ENCODE peak calls at places on chromosome 1, in eight cellular contexts. V is CD4-positive, alpha-beta T cell; Y is A549; N is T-helper 17 cell; H is transverse colon; O is H9; L is tibial nerve; C is DND-41. S is an unnamed sample.

GRCh38 chr1:173304529-173305227 is 97.5 kb upstream of the TNFSF4 start:
- DNase-seq in V (no peak), Y (no peak), N (no peak), H (no peak), O (no peak), L (no peak), C (no peak), S (no peak)

GRCh38 chr1:161473363-161473762 is 31.9 kb upstream of the FCGR2A start:
- DNase-seq in V (no peak), Y (peak; percentile 56), N (no peak), H (no peak), O (peak; percentile 59), L (no peak), C (no peak), S (no peak)

GRCh38 chr1:46996659-46997281 is 26.7 kb upstream of the CYP4X1 start:
- DNase-seq in V (no peak), Y (no peak), N (no peak), H (no peak), O (no peak), L (no peak), C (no peak), S (no peak)

GRCh38 chr1:244011251-244011650 is 39.8 kb upstream of the ZBTB18 start:
- DNase-seq in V (no peak), Y (no peak), N (no peak), H (no peak), O (no peak), L (no peak), C (no peak), S (no peak)

GRCh38 chr1:94720091-94720793 is 99.9 kb upstream of the SLC44A3 start:
- DNase-seq in V (no peak), Y (no peak), N (no peak), H (no peak), O (no peak), L (no peak), C (no peak), S (no peak)

GRCh38 chr1:155077758-155078495 is 710 bp upstream of the EFNA3 start:
- DNase-seq in V (no peak), Y (no peak), N (no peak), H (peak; percentile 36), O (no peak), L (no peak), C (no peak), S (no peak)

GRCh38 chr1:22789356-22789994 is 78.8 kb downstream of the EPHB2 start:
- DNase-seq in V (no peak), Y (no peak), N (no peak), H (no peak), O (no peak), L (no peak), C (no peak), S (no peak)

GRCh38 chr1:160328171-160328570 is 14.9 kb downstream of the COPA start:
- DNase-seq in V (no peak), Y (no peak), N (no peak), H (no peak), O (no peak), L (no peak), C (no peak), S (no peak)

GRCh38 chr1:92538413-92539061 is 51.8 kb upstream of the GFI1 start:
- DNase-seq in V (no peak), Y (no peak), N (no peak), H (no peak), O (no peak), L (no peak), C (no peak), S (no peak)

GRCh38 chr1:210360852-210361477 is 32.3 kb downstream of the HHAT start:
- DNase-seq in V (no peak), Y (peak; percentile 45), N (no peak), H (no peak), O (no peak), L (no peak), C (no peak), S (no peak)

GRCh38 chr1:246516126-246516525 is 9.0 kb upstream of the SMYD3 start:
- DNase-seq in V (no peak), Y (no peak), N (no peak), H (no peak), O (no peak), L (no peak), C (no peak), S (no peak)

GRCh38 chr1:246517391-246517790 is 10.3 kb upstream of the SMYD3 start:
- DNase-seq in V (no peak), Y (no peak), N (no peak), H (no peak), O (no peak), L (no peak), C (no peak), S (no peak)

GRCh38 chr1:246518456-246519205 is 11.6 kb upstream of the SMYD3 start:
- DNase-seq in V (no peak), Y (no peak), N (no peak), H (no peak), O (no peak), L (no peak), C (no peak), S (no peak)

GRCh38 chr1:246515390-246516005 is 8.4 kb upstream of the SMYD3 start:
- DNase-seq in V (no peak), Y (no peak), N (no peak), H (no peak), O (no peak), L (no peak), C (no peak), S (no peak)

DNA sequence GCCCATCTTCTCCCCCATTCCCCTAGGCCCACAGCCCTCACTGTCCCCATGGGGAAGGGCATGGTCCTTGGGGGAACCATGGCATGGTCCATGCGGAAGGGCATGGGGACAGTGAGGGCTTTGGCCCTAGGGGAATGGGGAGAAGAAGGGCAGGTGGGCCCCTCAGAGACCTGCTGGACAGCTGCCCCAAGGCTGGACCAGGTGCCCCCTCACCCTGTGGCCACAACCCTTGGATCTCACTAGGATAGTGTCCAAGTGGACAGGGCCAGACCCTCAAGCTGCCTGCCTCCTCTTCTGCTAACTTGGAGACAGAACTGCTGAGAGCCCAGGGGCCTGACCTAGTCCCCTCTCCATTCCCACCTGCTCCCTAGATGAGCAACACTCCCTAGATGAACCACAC is 12.4 kb upstream of the SMYD3 start:
- DNase-seq in V (no peak), Y (no peak), N (no peak), H (no peak), O (no peak), L (no peak), C (no peak), S (no peak)
- H3K9me3 ChIP-seq in V (peaks cover 24% of the 10 kb centered on the region), Y (peaks cover 48% of the 10 kb centered on the region), N (no peaks in the 10 kb centered on the region), H (peaks cover 23% of the 10 kb centered on the region), O (peaks cover 5% of the 10 kb centered on the region), L (peaks cover 30% of the 10 kb centered on the region), C (peaks cover 38% of the 10 kb centered on the region), S (peaks cover 19% of the 10 kb centered on the region)

GRCh38 chr1:248714248-248714647 is 11.7 kb upstream of the OR14I1 start:
- DNase-seq in V (no peak), Y (peak; percentile 14), N (no peak), H (no peak), O (no peak), L (no peak), C (no peak), S (no peak)
- H3K9me3 ChIP-seq in V (peaks cover 7% of the 10 kb centered on the region), Y (peaks cover 8% of the 10 kb centered on the region), N (no peaks in the 10 kb centered on the region), H (peaks cover 5% of the 10 kb centered on the region), O (peaks cover 62% of the 10 kb centered on the region), L (peaks cover 6% of the 10 kb centered on the region), C (peaks cover 23% of the 10 kb centered on the region), S (no peaks in the 10 kb centered on the region)

DNA sequence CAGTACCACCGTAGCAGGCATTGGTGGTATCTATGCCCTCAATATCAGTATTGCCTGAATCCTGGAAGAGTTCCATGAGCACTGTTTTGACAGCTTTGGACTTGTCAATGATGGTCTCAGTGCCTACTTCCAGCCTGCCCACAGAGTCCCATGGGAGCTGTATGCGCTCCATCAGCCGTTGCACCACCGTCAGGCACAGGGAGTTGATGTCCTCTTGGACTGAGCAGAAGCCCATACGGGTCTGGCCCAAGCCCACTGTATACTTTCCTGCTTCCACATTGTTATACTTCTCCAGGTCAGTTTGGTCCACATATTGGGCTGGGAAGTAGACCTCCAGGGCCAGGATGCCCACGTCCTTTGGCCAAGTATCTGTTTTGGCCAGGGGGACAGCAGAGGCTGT is 4.5 kb downstream of the HMGCS2 start:
- DNase-seq in V (no peak), Y (no peak), N (no peak), H (no peak), O (no peak), L (no peak), C (no peak), S (no peak)
- H3K9me3 ChIP-seq in V (no peaks in the 10 kb centered on the region), Y (no peaks in the 10 kb centered on the region), N (no peaks in the 10 kb centered on the region), H (no peaks in the 10 kb centered on the region), O (no peaks in the 10 kb centered on the region), L (peaks cover 7% of the 10 kb centered on the region), C (no peaks in the 10 kb centered on the region), S (no peaks in the 10 kb centered on the region)

GRCh38 chr1:31453384-31454079 is 40.5 kb downstream of the SERINC2 start:
- DNase-seq in V (no peak), Y (no peak), N (no peak), H (no peak), O (no peak), L (no peak), C (no peak), S (no peak)

GRCh38 chr1:31460027-31460426 is 47.0 kb downstream of the SERINC2 start:
- DNase-seq in V (no peak), Y (no peak), N (no peak), H (no peak), O (no peak), L (no peak), C (no peak), S (no peak)

GRCh38 chr1:31458287-31458896 is 45.4 kb downstream of the SERINC2 start:
- DNase-seq in V (no peak), Y (no peak), N (no peak), H (no peak), O (no peak), L (no peak), C (no peak), S (no peak)
- H3K9me3 ChIP-seq in V (peaks cover 41% of the 10 kb centered on the region), Y (peaks cover 54% of the 10 kb centered on the region), N (peaks cover 13% of the 10 kb centered on the region), H (peaks cover 36% of the 10 kb centered on the region), O (peaks cover 6% of the 10 kb centered on the region), L (peaks cover 49% of the 10 kb centered on the region), C (peaks cover 71% of the 10 kb centered on the region), S (peaks cover 29% of the 10 kb centered on the region)

GRCh38 chr1:3987669-3988235 is 87.7 kb upstream of the C1orf174 start:
- DNase-seq in V (no peak), Y (no peak), N (no peak), H (no peak), O (no peak), L (no peak), C (no peak), S (no peak)
- H3K9me3 ChIP-seq in V (no peaks in the 10 kb centered on the region), Y (no peaks in the 10 kb centered on the region), N (no peaks in the 10 kb centered on the region), H (no peaks in the 10 kb centered on the region), O (no peaks in the 10 kb centered on the region), L (peaks cover 20% of the 10 kb centered on the region), C (no peaks in the 10 kb centered on the region), S (no peaks in the 10 kb centered on the region)

DNA sequence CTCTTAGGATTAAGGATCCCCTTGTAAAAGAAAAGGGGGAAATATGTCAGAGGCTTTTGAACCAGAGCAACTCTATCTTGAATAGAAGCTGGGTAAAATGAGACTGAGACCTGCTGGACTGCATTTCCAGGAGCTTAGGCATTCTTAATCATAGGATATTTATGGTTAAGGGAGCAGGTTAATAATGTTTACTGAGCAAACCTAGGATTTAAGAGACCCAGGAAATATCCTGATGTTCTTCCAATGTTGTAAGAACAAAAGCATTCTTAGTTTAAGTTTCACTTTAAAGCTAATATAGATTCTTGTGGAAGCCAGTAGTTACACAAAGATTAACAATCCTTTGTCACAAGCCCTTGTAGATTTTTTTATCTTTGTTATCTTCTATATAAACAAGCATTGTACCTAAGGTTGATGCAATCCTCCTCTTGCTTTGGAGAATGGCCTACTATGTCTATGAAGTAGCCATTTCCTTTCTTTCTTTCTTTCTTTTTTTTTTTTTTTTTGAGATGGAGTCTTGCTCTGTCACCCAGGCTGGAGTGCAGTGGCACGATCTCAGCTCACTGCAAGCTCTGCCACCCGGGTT is 570.2 kb upstream of the BEND5 start:
- DNase-seq in V (no peak), Y (peak; percentile 4), N (no peak), H (no peak), O (no peak), L (no peak), C (no peak), S (no peak)
- H3K9me3 ChIP-seq in V (no peaks in the 10 kb centered on the region), Y (no peaks in the 10 kb centered on the region), N (no peaks in the 10 kb centered on the region), H (no peaks in the 10 kb centered on the region), O (peaks cover 42% of the 10 kb centered on the region), L (no peaks in the 10 kb centered on the region), C (no peaks in the 10 kb centered on the region), S (no peaks in the 10 kb centered on the region)